ENCODE peak calls at places on chromosomes 7 and 10, in ten cellular contexts. Q is D721Med; W is Daoy; Y is LoVo; N is skeletal muscle cell; O is CD4-positive, alpha-beta memory T cell; C is T-helper 1 cell; Z is B cell; J is GM18507; E is suprapubic skin. A is an unnamed sample.

GRCh38 chr10:131093346-131093745 is 218.2 kb downstream of the TCERG1L start:
- DNase-seq in J (no peak), C (no peak), Z (no peak), E (no peak), O (no peak), Q (no peak), N (no peak), Y (no peak), W (no peak), A (no peak)

GRCh38 chr10:96570983-96571964 is 15.5 kb downstream of the TM9SF3 start:
- DNase-seq in W (no peak), E (no peak), Z (no peak), J (no peak), Y (no peak), Q (no peak), N (no peak), O (no peak), C (no peak), A (no peak)

GRCh38 chr7:105339404-105340316 is 49.1 kb downstream of the SRPK2 start:
- DNase-seq in Q (no peak), W (no peak), O (no peak), E (no peak), N (no peak), C (no peak), Z (no peak), Y (no peak), J (no peak), A (no peak)

GRCh38 chr10:1569208-1569607 is 168.1 kb downstream of the ADARB2 start:
- DNase-seq in C (no peak), O (no peak), N (no peak), Y (no peak), Z (no peak), E (peak), Q (no peak), J (no peak), W (no peak), A (no peak)

GRCh38 chr10:94439275-94439861 is 37.0 kb downstream of the TBC1D12 start:
- DNase-seq in W (peak), C (no peak), Z (no peak), E (no peak), Y (no peak), J (no peak), O (no peak), N (no peak), Q (no peak), A (no peak)

GRCh38 chr10:69848454-69848853 is 46.7 kb downstream of the COL13A1 start:
- DNase-seq in N (no peak), Z (no peak), J (no peak), Y (no peak), W (no peak), O (no peak), C (no peak), E (no peak), Q (no peak), A (no peak)

GRCh38 chr10:70478191-70479160 is at the start of gene PALD1:
- DNase-seq in O (no peak), Z (no peak), N (no peak), E (no peak), J (no peak), Q (peak), Y (peak), C (no peak), W (peak), A (no peak)

GRCh38 chr7:148306759-148307158 is 283.8 kb upstream of the C7orf33 start:
- DNase-seq in J (no peak), W (no peak), Y (no peak), Q (no peak), C (no peak), Z (peak), O (no peak), N (no peak), E (no peak), A (no peak)

GRCh38 chr7:137810248-137810647 is 36.5 kb downstream of the DGKI start:
- DNase-seq in C (no peak), Q (no peak), W (no peak), Z (no peak), Y (no peak), J (no peak), N (no peak), E (no peak), O (no peak), A (no peak)

GRCh38 chr10:130844264-130844761 is 467.2 kb downstream of the TCERG1L start:
- DNase-seq in O (no peak), Y (no peak), W (no peak), C (no peak), Z (no peak), E (no peak), J (no peak), Q (no peak), N (no peak), A (no peak)

GRCh38 chr7:135855836-135856235 is 107.2 kb upstream of the FAM180A start:
- DNase-seq in Y (no peak), O (no peak), C (no peak), N (no peak), W (peak), Z (no peak), E (no peak), J (no peak), Q (no peak), A (no peak)

GRCh38 chr7:30116771-30117170 is 18.0 kb upstream of the MTURN start:
- DNase-seq in N (no peak), O (no peak), W (no peak), J (no peak), Q (no peak), C (no peak), Y (no peak), Z (no peak), E (no peak), A (no peak)

GRCh38 chr7:148650232-148650858 is 48.4 kb upstream of the CUL1 start:
- DNase-seq in E (no peak), N (peak), C (no peak), Z (no peak), Q (no peak), W (peak), O (no peak), Y (peak), J (no peak), A (peak)

GRCh38 chr7:101677421-101678137 is 48.5 kb upstream of the MYL10 start:
- DNase-seq in N (no peak), C (no peak), Q (peak), Z (no peak), O (no peak), Y (no peak), W (peak), E (no peak), J (no peak), A (no peak)

GRCh38 chr10:33859319-33860022 is 525.0 kb upstream of the NRP1 start:
- DNase-seq in O (no peak), Y (no peak), W (no peak), E (no peak), N (no peak), J (no peak), C (no peak), Z (no peak), Q (no peak), A (no peak)

GRCh38 chr7:10412426-10413019 is 561.1 kb upstream of the PHF14 start:
- DNase-seq in O (peak), Z (no peak), J (no peak), Q (no peak), W (peak), Y (peak), N (no peak), E (no peak), C (no peak), A (no peak)

GRCh38 chr10:69437321-69438259 is 13.7 kb upstream of the TSPAN15 start:
- DNase-seq in J (no peak), Z (no peak), Y (no peak), Q (no peak), W (no peak), O (no peak), C (no peak), E (no peak), N (no peak), A (no peak)